ENCODE peak calls at places on chromosome 15, in six cellular contexts. T is left ventricle myocardium inferior, Q is fibroblast of lung, O is mesothelial cell of epicardium, F is lower leg skin, M is heart right ventricle. H is an unnamed sample.

GRCh38 chr15:91357011-91357410 is 257.0 kb downstream of the SV2B start:
- DNase-seq in F (no peak), O (no peak), T (no peak), Q (no peak), M (no peak), H (no peak)

GRCh38 chr15:61681038-61681418 is 379.2 kb downstream of the VPS13C start:
- DNase-seq in O (no peak), Q (no peak), T (no peak), M (no peak), F (no peak), H (no peak)

GRCh38 chr15:101137312-101137940 is 114.4 kb downstream of the CHSY1 start:
- DNase-seq in T (no peak), Q (no peak), O (no peak), M (no peak), F (no peak), H (no peak)

GRCh38 chr15:95486224-95486623 is 844.3 kb upstream of the NR2F2 start:
- DNase-seq in O (no peak), F (no peak), M (no peak), T (no peak), Q (peak), H (no peak)

GRCh38 chr15:34999906-35000305 is 11.8 kb upstream of the ZNF770 start:
- DNase-seq in Q (no peak), M (no peak), T (no peak), F (no peak), O (no peak), H (no peak)

GRCh38 chr15:69730281-69731235 is 277.9 kb downstream of the RPLP1 start:
- DNase-seq in T (no peak), O (no peak), Q (no peak), F (no peak), M (no peak), H (no peak)

GRCh38 chr15:90001683-90002427 is 731 bp downstream of the ZNF710 start:
- DNase-seq in T (peak), Q (peak), F (peak), M (peak), O (peak), H (peak)

GRCh38 chr15:88911766-88912118 is 1.4 kb downstream of the MFGE8 start:
- DNase-seq in O (no peak), Q (peak), M (peak), T (peak), F (peak), H (no peak)

GRCh38 chr15:83174891-83175290 is 32.7 kb downstream of the HDGFL3 start:
- DNase-seq in F (no peak), Q (no peak), O (no peak), T (no peak), M (no peak), H (no peak)

GRCh38 chr15:30923429-30923828 is 19.7 kb downstream of the FAN1 start:
- DNase-seq in M (peak), Q (no peak), O (no peak), F (no peak), T (peak), H (no peak)

GRCh38 chr15:39869251-39869650 is 50.8 kb downstream of the GPR176 start:
- DNase-seq in F (no peak), T (no peak), M (no peak), O (no peak), Q (no peak), H (no peak)

GRCh38 chr15:59997070-59997701 is 6.9 kb upstream of the FOXB1 start:
- DNase-seq in T (no peak), O (no peak), Q (no peak), M (no peak), F (no peak), H (peak)
- TF ChIP-seq CTCF in T (no peak), O (no peak), Q (no peak), M (no peak), F (no peak), H (no peak)

GRCh38 chr15:48331796-48332641 is 790 bp downstream of the DUT start:
- DNase-seq in O (peak), F (peak), Q (peak), T (peak), M (peak), H (peak)

GRCh38 chr15:48333553-48333952 is 2.3 kb downstream of the DUT start:
- DNase-seq in O (no peak), T (no peak), F (no peak), Q (no peak), M (no peak), H (no peak)

GRCh38 chr15:48330045-48330840 is 986 bp upstream of the DUT start:
- DNase-seq in T (no peak), Q (peak), O (no peak), M (no peak), F (no peak), H (no peak)

GRCh38 chr15:48332642-48333034 is 1.4 kb downstream of the DUT start:
- DNase-seq in F (no peak), T (no peak), Q (no peak), M (no peak), O (no peak), H (no peak)

DNA sequence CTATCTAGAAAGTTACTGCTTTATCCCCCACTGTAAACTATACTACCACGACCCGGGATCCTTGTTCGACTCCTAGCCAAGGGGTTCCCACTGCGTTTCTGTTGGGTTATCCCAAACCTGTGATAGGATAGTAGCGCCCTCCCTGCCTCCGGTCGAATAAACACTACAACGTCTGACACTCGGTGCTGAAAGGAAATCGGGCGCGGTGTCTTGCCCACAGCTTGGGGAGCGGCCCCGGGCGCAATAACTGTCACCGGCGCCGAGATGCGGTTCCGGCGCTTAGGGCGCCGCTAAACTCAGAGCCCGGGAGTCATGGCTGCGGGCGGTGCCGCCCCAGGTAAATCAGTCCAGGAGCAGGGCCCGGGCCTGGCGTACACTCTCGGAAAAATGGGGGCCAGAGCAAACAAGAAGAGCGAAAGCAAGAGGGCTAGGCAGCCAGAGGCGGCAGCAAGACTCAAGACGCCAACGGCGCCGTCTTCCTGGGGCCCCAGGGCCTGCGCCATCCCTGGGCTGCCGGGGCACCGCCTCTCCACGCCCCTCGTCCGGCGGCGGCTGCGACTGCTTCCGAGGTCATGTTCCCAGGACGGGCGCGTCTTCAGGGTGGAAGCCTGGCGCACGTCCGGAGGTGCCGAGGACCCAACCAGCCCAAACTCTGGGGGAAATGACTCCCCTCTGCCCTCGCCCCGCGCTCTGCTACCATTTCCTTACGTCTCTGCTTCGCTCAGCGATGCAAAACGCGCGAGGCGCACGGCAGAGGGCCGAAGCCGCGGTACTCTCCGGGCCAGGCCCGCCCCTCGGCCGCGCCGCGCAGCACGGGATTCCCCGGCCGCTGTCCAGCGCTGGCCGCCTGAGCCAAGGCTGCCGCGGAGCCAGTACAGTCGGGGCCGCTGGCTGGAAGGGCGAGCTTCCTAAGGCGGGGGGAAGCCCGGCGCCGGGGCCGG is at the start of gene DUT:
- DNase-seq in T (peak), O (peak), Q (peak), M (peak), F (peak), H (peak)
- TF ChIP-seq CTCF in T (no peak), O (no peak), Q (peak), M (no peak), F (no peak), H (no peak)

DNA sequence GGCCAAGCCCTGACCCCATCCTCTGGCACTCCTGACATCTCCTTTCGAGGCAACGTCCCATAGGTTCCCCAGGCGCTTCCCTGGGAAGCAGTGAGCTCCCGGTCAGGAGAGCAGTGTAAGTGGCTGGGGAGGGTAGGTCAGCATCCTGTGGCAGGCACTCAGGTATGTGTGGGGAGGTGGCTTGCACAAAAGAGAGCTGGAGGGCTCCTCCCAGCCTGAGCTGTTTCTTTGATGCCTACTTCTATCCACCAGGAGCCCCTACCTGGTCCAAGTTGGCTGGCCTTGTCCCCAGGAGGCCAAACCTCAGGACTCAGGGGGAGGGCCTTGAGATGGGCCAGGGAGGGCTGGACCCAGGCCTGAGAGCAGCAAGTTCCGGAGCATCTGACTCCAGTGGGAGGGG is 31.7 kb upstream of the LINGO1 start:
- DNase-seq in T (no peak), Q (no peak), M (no peak), F (no peak), O (no peak), H (no peak)
- TF ChIP-seq CTCF in T (no peak), Q (no peak), M (no peak), F (no peak), O (no peak), H (no peak)

DNA sequence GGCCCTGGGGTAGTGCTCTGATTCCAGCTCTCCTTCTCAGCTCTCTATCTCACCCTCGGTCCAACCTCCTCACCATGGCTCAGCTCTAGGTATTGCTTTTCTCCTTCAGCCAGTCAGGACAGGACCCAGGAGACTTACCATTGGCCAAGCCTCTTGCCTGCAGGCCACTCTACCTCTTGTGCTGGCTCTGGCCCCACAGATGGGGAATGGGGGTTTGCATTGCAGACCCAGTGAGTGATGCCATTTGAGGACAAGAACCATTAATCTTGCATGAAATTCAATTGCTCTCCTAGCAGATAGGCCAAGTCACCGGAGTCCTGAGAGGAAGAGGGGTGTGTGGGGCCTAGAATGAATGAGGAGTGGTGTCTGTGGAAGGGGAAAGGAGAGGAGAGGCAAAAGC is 6.1 kb upstream of the RPP25 start:
- DNase-seq in F (no peak), T (no peak), O (no peak), M (no peak), Q (no peak), H (no peak)
- TF ChIP-seq CTCF in F (no peak), T (no peak), O (no peak), M (no peak), Q (no peak), H (no peak)

H was measured in activated B cell treated with CpG ODN at 0.5 μM for 24 hours.